ENCODE peak calls at places on chromosome 11, in nine cellular contexts. W is WERI-Rb-1; E is PC-3; T is stimulated activated naive B cell treated with anti-CD40 and anti-IgM and Interleukin-4, amounts not matched to agents 10 μg/mL and 1 μg/mL and 100 μg/mL, for 72 hours; M is endothelial cell of umbilical vein; F is NCI-H1105 treated with DMSO at 0.1 percent for 48 hours; X is nucleus accumbens; V is progenitor cell of endocrine pancreas; Q is lung. U is an unnamed sample.

GRCh38 chr11:83299681-83300080 is 13.5 kb upstream of the CCDC90B start:
- DNase-seq in W (no peak), Q (no peak), E (no peak), F (no peak), V (no peak), M (no peak), X (no peak), T (no peak), U (no peak)

GRCh38 chr11:129286813-129287212 is 88.8 kb upstream of the BARX2 start:
- DNase-seq in M (no peak), F (peak; percentile 96), V (no peak), W (no peak), T (no peak), X (no peak), E (peak; percentile 41), Q (no peak), U (peak; percentile 97)

GRCh38 chr11:15104166-15104565 is 10.6 kb upstream of the INSC start:
- DNase-seq in W (no peak), M (no peak), X (no peak), Q (no peak), T (no peak), E (no peak), V (no peak), F (no peak), U (no peak)

GRCh38 chr11:84383571-84383970 is 1097.4 kb upstream of the CCDC90B start:
- DNase-seq in M (no peak), E (no peak), X (no peak), F (no peak), V (no peak), T (no peak), Q (no peak), W (no peak), U (no peak)

GRCh38 chr11:112785717-112786116 is 175.5 kb upstream of the NCAM1 start:
- DNase-seq in Q (no peak), T (no peak), M (no peak), X (no peak), V (no peak), E (no peak), F (no peak), W (no peak), U (no peak)

GRCh38 chr11:63572026-63572688 is 9.0 kb upstream of the PLAAT2 start:
- DNase-seq in E (no peak), V (no peak), Q (no peak), T (no peak), F (no peak), X (no peak), W (no peak), M (no peak), U (no peak)

GRCh38 chr11:35815556-35816315 is 128.1 kb upstream of the LDLRAD3 start:
- DNase-seq in T (no peak), W (peak; percentile 64), V (no peak), X (no peak), E (no peak), F (no peak), Q (no peak), M (no peak), U (no peak)

GRCh38 chr11:79439893-79440450 is 858 bp downstream of the TENM4 start:
- DNase-seq in V (peak; percentile 45), F (peak; percentile 70), W (no peak), T (no peak), Q (no peak), M (no peak), E (no peak), X (no peak), U (peak; percentile 84)

GRCh38 chr11:7077101-7077500 is 11.7 kb upstream of the RBMXL2 start:
- DNase-seq in X (no peak), V (no peak), F (no peak), T (no peak), M (no peak), E (no peak), Q (no peak), W (no peak), U (no peak)

GRCh38 chr11:82007536-82007935 is 726.1 kb downstream of the FAM181B start:
- DNase-seq in E (no peak), M (no peak), W (no peak), X (no peak), V (no peak), F (no peak), Q (no peak), T (no peak), U (no peak)

GRCh38 chr11:93532285-93532789 is 10.9 kb downstream of the SMCO4 start:
- DNase-seq in Q (no peak), M (no peak), W (no peak), V (no peak), F (no peak), T (no peak), E (no peak), X (no peak), U (no peak)

GRCh38 chr11:72041364-72042058 is 38.8 kb downstream of the NUMA1 start:
- DNase-seq in W (peak; percentile 57), Q (peak; percentile 63), E (peak; percentile 55), T (no peak), F (peak; percentile 82), V (peak; percentile 25), X (peak; percentile 78), M (peak; percentile 87), U (peak; percentile 74)

GRCh38 chr11:45933131-45933821 is 10.8 kb downstream of the LARGE2 start:
- DNase-seq in E (peak; percentile 21), V (no peak), M (no peak), Q (no peak), W (no peak), X (no peak), T (peak; percentile 77), F (no peak), U (no peak)

GRCh38 chr11:35907648-35908431 is 36.0 kb upstream of the LDLRAD3 start:
- DNase-seq in E (peak; percentile 87), V (no peak), W (no peak), M (peak; percentile 82), T (no peak), X (no peak), Q (no peak), F (no peak), U (no peak)

U was measured in NCI-H526.